ENCODE peak calls at places on chromosome 6, in six cellular contexts. X, H, O, U, L and V are unnamed samples.

GRCh38 chr6:76814496-76815458 is 648.5 kb downstream of the HTR1B start:
- ATAC-seq in X (no peak), H (no peak), O (no peak), U (no peak), L (no peak), V (no peak)

GRCh38 chr6:142260748-142261147 is 41.1 kb upstream of the ADGRG6 start:
- ATAC-seq in X (no peak), H (no peak), O (no peak), U (no peak), L (no peak), V (no peak)

GRCh38 chr6:127790571-127790970 is 110.3 kb downstream of the THEMIS start:
- ATAC-seq in X (no peak), H (peak), O (no peak), U (no peak), L (no peak), V (no peak)

GRCh38 chr6:109349419-109349987 is 32.8 kb downstream of the CD164 start:
- ATAC-seq in X (peak), H (peak), O (no peak), U (no peak), L (peak), V (peak)

GRCh38 chr6:127690092-127690491 is 113.1 kb downstream of the C6orf58 start:
- ATAC-seq in X (no peak), H (no peak), O (no peak), U (no peak), L (no peak), V (no peak)

GRCh38 chr6:3296537-3297453 is 38.0 kb downstream of the PSMG4 start:
- ATAC-seq in X (no peak), H (no peak), O (no peak), U (no peak), L (no peak), V (no peak)

GRCh38 chr6:52976591-52977035 is 18.5 kb downstream of the GSTA4 start:
- ATAC-seq in X (peak), H (peak), O (peak), U (no peak), L (peak), V (no peak)

GRCh38 chr6:150037526-150038201 is 12.3 kb upstream of the RAET1L start:
- ATAC-seq in X (peak), H (peak), O (no peak), U (no peak), L (no peak), V (peak)

GRCh38 chr6:3808759-3809514 is 40.2 kb upstream of the FAM50B start:
- ATAC-seq in X (peak), H (peak), O (no peak), U (peak), L (no peak), V (peak)

GRCh38 chr6:128500017-128500416 is 20.4 kb downstream of the PTPRK start:
- ATAC-seq in X (no peak), H (no peak), O (no peak), U (no peak), L (no peak), V (no peak)

GRCh38 chr6:118574051-118574865 is 26.2 kb downstream of the PLN start:
- ATAC-seq in X (no peak), H (no peak), O (no peak), U (no peak), L (no peak), V (no peak)

GRCh38 chr6:130161627-130162404 is 60.9 kb downstream of the SAMD3 start:
- ATAC-seq in X (no peak), H (no peak), O (peak), U (no peak), L (peak), V (peak)

GRCh38 chr6:54238407-54238806 is 69.8 kb upstream of the TINAG start:
- ATAC-seq in X (no peak), H (no peak), O (no peak), U (no peak), L (no peak), V (no peak)

GRCh38 chr6:10730254-10730653 is 7.4 kb downstream of the TMEM14C start:
- ATAC-seq in X (no peak), H (no peak), O (no peak), U (no peak), L (no peak), V (no peak)

GRCh38 chr6:28250747-28251146 is 1.3 kb downstream of the ZKSCAN4 start:
- ATAC-seq in X (no peak), H (no peak), O (no peak), U (no peak), L (no peak), V (no peak)

GRCh38 chr6:72825265-72825918 is 203.5 kb downstream of the KCNQ5 start:
- ATAC-seq in X (no peak), H (peak), O (peak), U (no peak), L (no peak), V (no peak)

GRCh38 chr6:16420715-16421461 is 182.5 kb downstream of the GMPR start:
- ATAC-seq in X (no peak), H (peak), O (peak), U (no peak), L (no peak), V (no peak)

GRCh38 chr6:113596907-113597583 is 260.1 kb upstream of the MARCKS start:
- ATAC-seq in X (peak), H (peak), O (peak), U (no peak), L (no peak), V (no peak)

GRCh38 chr6:166672624-166673165 is 45.6 kb upstream of the RPS6KA2 start:
- ATAC-seq in X (no peak), H (no peak), O (no peak), U (no peak), L (no peak), V (no peak)

GRCh38 chr6:41759905-41760579 is 12.8 kb upstream of the PGC start:
- ATAC-seq in X (peak), H (no peak), O (peak), U (no peak), L (peak), V (no peak)

GRCh38 chr6:165659945-165660862 is 2.8 kb downstream of the PDE10A start:
- ATAC-seq in X (no peak), H (peak), O (no peak), U (no peak), L (no peak), V (no peak)
- TF ChIP-seq POLR2AphosphoS5 in X (no peak), H (no peak), O (no peak), U (no peak), L (no peak), V (no peak)

DNA sequence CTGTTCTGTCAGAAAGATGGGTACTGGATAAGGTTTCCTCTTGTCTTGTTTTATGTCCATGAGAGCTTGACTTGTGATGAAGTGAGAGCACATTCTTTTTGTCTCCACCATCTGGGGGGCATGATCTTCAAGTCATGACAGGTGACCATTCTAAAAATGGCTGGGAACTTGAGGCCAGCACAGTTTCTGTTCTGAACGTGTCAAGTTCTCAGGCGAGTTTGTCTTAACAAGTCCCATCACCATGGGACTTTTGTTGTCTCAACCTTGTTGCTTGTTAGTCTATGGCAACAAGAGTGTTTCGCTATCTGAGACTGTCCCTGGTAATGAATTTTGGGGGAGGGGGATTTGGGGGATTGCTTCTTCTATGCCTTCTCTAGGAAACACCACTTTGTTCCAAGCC is 25.6 kb upstream of the ENPP4 start:
- ATAC-seq in X (no peak), H (no peak), O (peak), U (no peak), L (no peak), V (no peak)
- H3K4me3 ChIP-seq in X (no peak), H (no peak), O (no peak), U (no peak), L (no peak), V (no peak)

DNA sequence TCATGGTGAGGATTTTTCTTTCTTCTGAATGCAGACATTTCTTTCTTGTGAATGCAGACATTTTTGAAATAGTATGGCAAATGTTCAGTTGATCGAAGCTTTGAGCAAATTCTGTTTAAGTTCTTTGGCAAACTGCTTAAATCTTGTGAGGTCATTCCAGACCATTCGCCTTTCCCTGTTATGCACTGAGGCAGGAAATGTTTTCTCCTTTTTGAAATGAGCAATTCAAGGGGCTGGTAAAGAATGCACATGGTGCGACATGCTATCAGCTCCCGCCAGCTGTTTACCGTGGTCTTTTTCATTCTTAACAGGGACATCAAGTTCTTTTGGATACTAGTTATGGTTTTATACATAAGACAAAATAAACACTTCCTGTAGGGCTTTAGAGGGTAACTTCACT is 112.0 kb upstream of the CCN2 start:
- ATAC-seq in X (no peak), H (no peak), O (no peak), U (no peak), L (no peak), V (no peak)
- TF ChIP-seq POLR2A in X (no peak), H (no peak), O (no peak), U (no peak), L (no peak), V (no peak)

GRCh38 chr6:147266821-147267220 is 62.6 kb downstream of the STXBP5 start:
- ATAC-seq in X (no peak), H (no peak), O (no peak), U (no peak), L (no peak), V (no peak)
- TF ChIP-seq POLR2AphosphoS5 in X (no peak), H (no peak), O (no peak), U (no peak), L (no peak), V (no peak)

GRCh38 chr6:169528755-169529154 is 173.1 kb downstream of the WDR27 start:
- ATAC-seq in X (no peak), H (no peak), O (no peak), U (no peak), L (no peak), V (no peak)
- H3K4me3 ChIP-seq in X (no peak), H (no peak), O (no peak), U (no peak), L (no peak), V (no peak)

GRCh38 chr6:43278524-43279078 is 19.5 kb upstream of the SLC22A7 start:
- ATAC-seq in X (peak), H (no peak), O (no peak), U (peak), L (no peak), V (no peak)
- TF ChIP-seq POLR2A in X (no peak), H (no peak), O (no peak), U (no peak), L (no peak), V (no peak)